ENCODE peak calls at places on chromosomes 16 and 17, in five cellular contexts. D is T-helper 9 cell; C is GOT3; S is stimulated activated CD4-positive, alpha-beta T cell treated with anti-CD3 and anti-CD28 coated beads, Interleukin-4, amount 100 ng/mL, for 1 hour; Z is CD4-positive, CD25-positive, alpha-beta regulatory T cell. R is an unnamed sample.

GRCh38 chr16:48535831-48536599 is 74.0 kb downstream of the N4BP1 start:
- DNase-seq in S (no peak), Z (no peak), D (no peak), C (no peak), R (peak; percentile 34)

GRCh38 chr17:82443465-82444283 is 6.9 kb downstream of the CYBC1 start:
- DNase-seq in C (no peak), S (no peak), D (no peak), Z (no peak), R (no peak)

GRCh38 chr17:75390982-75391381 is 14.5 kb downstream of the GRB2 start:
- DNase-seq in D (no peak), Z (no peak), C (no peak), S (no peak), R (peak; percentile 56)

GRCh38 chr16:68078726-68079615 is 6.2 kb upstream of the NFATC3 start:
- DNase-seq in S (no peak), Z (no peak), C (no peak), D (no peak), R (no peak)

GRCh38 chr16:83253526-83253925 is 554.3 kb upstream of the HSBP1 start:
- DNase-seq in C (no peak), S (no peak), Z (no peak), D (no peak), R (no peak)

GRCh38 chr16:2912330-2913199 is 834 bp downstream of the FLYWCH1 start:
- DNase-seq in D (peak; percentile 23), Z (peak; percentile 55), S (peak; percentile 35), C (no peak), R (peak; percentile 67)

GRCh38 chr17:44170499-44171201 is at the start of gene ASB16:
- DNase-seq in S (no peak), D (no peak), C (no peak), Z (no peak), R (peak; percentile 6)

GRCh38 chr16:80274576-80275191 is 266.1 kb upstream of the DYNLRB2 start:
- DNase-seq in D (no peak), C (no peak), Z (no peak), S (no peak), R (peak; percentile 79)

GRCh38 chr16:89670496-89671431 is 13.1 kb downstream of the SPATA33 start:
- DNase-seq in D (no peak), C (no peak), Z (no peak), S (no peak), R (peak; percentile 33)

R was measured in astrocyte of the spinal cord.